ENCODE peak calls at places on chromosome X, in six cellular contexts. X, E, K, C, A and J are unnamed samples.

GRCh38 chrX:123108513-123109427 is 75.3 kb upstream of the GRIA3 start:
- DNase-seq in X (peak; percentile 12), E (no peak), K (no peak), C (no peak), A (no peak), J (no peak)

GRCh38 chrX:153413731-153414130 is 2.5 kb downstream of the ZFP92 start:
- DNase-seq in X (no peak), E (no peak), K (no peak), C (no peak), A (no peak), J (no peak)

GRCh38 chrX:50432760-50433377 is 37.8 kb downstream of the DGKK start:
- DNase-seq in X (no peak), E (peak; percentile 10), K (no peak), C (no peak), A (no peak), J (no peak)

GRCh38 chrX:4656419-4656818 is 943.0 kb upstream of the PRKX start:
- DNase-seq in X (no peak), E (no peak), K (no peak), C (no peak), A (no peak), J (no peak)

GRCh38 chrX:54509401-54509800 is 13.4 kb upstream of the FGD1 start:
- DNase-seq in X (peak; percentile 14), E (no peak), K (no peak), C (no peak), A (no peak), J (no peak)

GRCh38 chrX:137025930-137026329 is 7.9 kb downstream of the GPR101 start:
- DNase-seq in X (no peak), E (no peak), K (no peak), C (no peak), A (no peak), J (no peak)

GRCh38 chrX:152898442-152898841 is 575 bp downstream of the ZNF185 start:
- DNase-seq in X (no peak), E (no peak), K (no peak), C (no peak), A (no peak), J (no peak)

GRCh38 chrX:112677167-112677566 is 2.6 kb downstream of the LHFPL1 start:
- DNase-seq in X (no peak), E (no peak), K (no peak), C (no peak), A (no peak), J (no peak)

GRCh38 chrX:40496728-40497127 is 84.0 kb upstream of the ATP6AP2 start:
- DNase-seq in X (no peak), E (peak; percentile 72), K (no peak), C (no peak), A (no peak), J (peak; percentile 20)

GRCh38 chrX:65522739-65523372 is 11.7 kb downstream of the LAS1L start:
- DNase-seq in X (peak; percentile 88), E (no peak), K (no peak), C (peak; percentile 35), A (no peak), J (no peak)

GRCh38 chrX:133660356-133660755 is 245.1 kb upstream of the GPC4 start:
- DNase-seq in X (peak; percentile 82), E (no peak), K (no peak), C (peak; percentile 70), A (no peak), J (no peak)

GRCh38 chrX:109774706-109775105 is 41.6 kb upstream of the ACSL4 start:
- DNase-seq in X (peak; percentile 87), E (peak; percentile 19), K (no peak), C (peak; percentile 67), A (no peak), J (no peak)

GRCh38 chrX:134718329-134719317 is 60.4 kb upstream of the PLAC1 start:
- DNase-seq in X (peak; percentile 100), E (no peak), K (peak; percentile 60), C (peak; percentile 92), A (peak; percentile 60), J (peak; percentile 63)

GRCh38 chrX:38985375-38985774 is 184.1 kb downstream of the MID1IP1 start:
- DNase-seq in X (peak; percentile 6), E (peak; percentile 62), K (no peak), C (no peak), A (no peak), J (no peak)

GRCh38 chrX:2504706-2505332 is 4.0 kb upstream of the DHRSX start:
- DNase-seq in X (no peak), E (no peak), K (no peak), C (no peak), A (no peak), J (no peak)

GRCh38 chrX:77918568-77918967 is 8.1 kb downstream of the ATP7A start:
- DNase-seq in X (peak; percentile 53), E (no peak), K (no peak), C (no peak), A (no peak), J (no peak)

GRCh38 chrX:133533249-133533648 is 118.0 kb upstream of the GPC4 start:
- DNase-seq in X (no peak), E (no peak), K (no peak), C (no peak), A (no peak), J (no peak)

GRCh38 chrX:124215786-124216185 is 116.7 kb upstream of the TEX13D start:
- DNase-seq in X (no peak), E (no peak), K (no peak), C (no peak), A (no peak), J (no peak)

GRCh38 chrX:65536291-65536690 is 1.7 kb upstream of the LAS1L start:
- DNase-seq in X (peak; percentile 55), E (no peak), K (no peak), C (no peak), A (no peak), J (no peak)

GRCh38 chrX:78796916-78797315 is 49.4 kb downstream of the LPAR4 start:
- DNase-seq in X (no peak), E (no peak), K (no peak), C (no peak), A (no peak), J (no peak)

GRCh38 chrX:9456250-9457074 is 8.4 kb upstream of the TBL1X start:
- DNase-seq in X (peak; percentile 4), E (no peak), K (no peak), C (no peak), A (no peak), J (no peak)

GRCh38 chrX:153726286-153727107 is 1.8 kb downstream of the ABCD1 start:
- DNase-seq in X (peak; percentile 89), E (peak; percentile 92), K (peak; percentile 82), C (no peak), A (peak; percentile 85), J (no peak)

GRCh38 chrX:148960060-148960459 is 459.6 kb downstream of the AFF2 start:
- DNase-seq in X (peak; percentile 5), E (no peak), K (no peak), C (no peak), A (no peak), J (no peak)

GRCh38 chrX:47751670-47752069 is 85.0 kb upstream of the ZNF81 start:
- DNase-seq in X (peak; percentile 19), E (peak; percentile 23), K (peak; percentile 63), C (no peak), A (peak; percentile 31), J (no peak)

GRCh38 chrX:65879977-65880799 is 159.7 kb downstream of the VSIG4 start:
- DNase-seq in X (no peak), E (no peak), K (no peak), C (no peak), A (no peak), J (no peak)

GRCh38 chrX:137119049-137119448 is 85.3 kb upstream of the GPR101 start:
- DNase-seq in X (no peak), E (no peak), K (no peak), C (no peak), A (no peak), J (no peak)

GRCh38 chrX:55919367-55920221 is 202.0 kb downstream of the RRAGB start:
- DNase-seq in X (no peak), E (no peak), K (no peak), C (no peak), A (no peak), J (no peak)

GRCh38 chrX:107324493-107325310 is 118.3 kb downstream of the DNAAF6 start:
- DNase-seq in X (peak; percentile 11), E (peak; percentile 92), K (peak; percentile 63), C (peak; percentile 0), A (no peak), J (no peak)

GRCh38 chrX:118603981-118604380 is 108.4 kb downstream of the DOCK11 start:
- DNase-seq in X (peak; percentile 70), E (peak; percentile 46), K (no peak), C (peak; percentile 26), A (peak; percentile 52), J (peak; percentile 39)

GRCh38 chrX:1221296-1221845 is 8.9 kb upstream of the CRLF2 start:
- DNase-seq in X (no peak), E (no peak), K (no peak), C (no peak), A (no peak), J (no peak)

GRCh38 chrX:65932173-65933084 is 107.5 kb downstream of the VSIG4 start:
- DNase-seq in X (peak; percentile 73), E (no peak), K (no peak), C (no peak), A (no peak), J (no peak)

GRCh38 chrX:110418857-110419249 is 60.2 kb downstream of the RTL9 start:
- DNase-seq in X (no peak), E (no peak), K (no peak), C (peak; percentile 62), A (no peak), J (no peak)

GRCh38 chrX:1455948-1456280 is 3.2 kb upstream of the ASMTL start:
- DNase-seq in X (no peak), E (no peak), K (no peak), C (no peak), A (no peak), J (no peak)

GRCh38 chrX:49165901-49166881 is 3.6 kb downstream of the MAGIX start:
- DNase-seq in X (peak; percentile 78), E (peak; percentile 90), K (peak; percentile 87), C (peak; percentile 54), A (peak; percentile 89), J (peak; percentile 28)

GRCh38 chrX:115958687-115959359 is 211.7 kb upstream of the AGTR2 start:
- DNase-seq in X (peak; percentile 47), E (peak; percentile 17), K (no peak), C (no peak), A (no peak), J (no peak)

GRCh38 chrX:106936246-106936645 is 16.0 kb downstream of the CLDN2 start:
- DNase-seq in X (no peak), E (no peak), K (no peak), C (no peak), A (no peak), J (no peak)